ENCODE peak calls at places on chromosomes 12 and 14, in four cellular contexts. J, N, H and B are unnamed samples.

GRCh38 chr14:54686871-54687749 is 120.2 kb downstream of the SAMD4A start:
- DNase-seq in J (peak; percentile 50), N (no peak), H (no peak), B (no peak)

GRCh38 chr14:97878206-97878605 is 1081.0 kb downstream of the VRK1 start:
- DNase-seq in J (no peak), N (no peak), H (no peak), B (no peak)

GRCh38 chr14:74980398-74980745 is 22.3 kb upstream of the EIF2B2 start:
- DNase-seq in J (no peak), N (peak; percentile 67), H (no peak), B (no peak)

GRCh38 chr12:28941248-28941647 is 207.8 kb upstream of the FAR2 start:
- DNase-seq in J (no peak), N (no peak), H (no peak), B (no peak)

GRCh38 chr12:71392521-71393145 is 47.0 kb upstream of the LGR5 start:
- DNase-seq in J (no peak), N (no peak), H (peak; percentile 50), B (peak; percentile 72)

GRCh38 chr12:95582230-95583058 is 31.2 kb upstream of the USP44 start:
- DNase-seq in J (no peak), N (no peak), H (no peak), B (no peak)

GRCh38 chr14:61375218-61375617 is 53.8 kb downstream of the PRKCH start:
- DNase-seq in J (no peak), N (no peak), H (no peak), B (no peak)

GRCh38 chr12:62909340-62909739 is 25.6 kb downstream of the PPM1H start:
- DNase-seq in J (no peak), N (no peak), H (no peak), B (no peak)

GRCh38 chr14:89251066-89251465 is 166.0 kb downstream of the FOXN3 start:
- DNase-seq in J (no peak), N (no peak), H (no peak), B (no peak)

GRCh38 chr14:102187044-102187443 is 47.3 kb downstream of the WDR20 start:
- DNase-seq in J (no peak), N (no peak), H (no peak), B (no peak)

GRCh38 chr14:54566410-54567223 is at the start of gene SAMD4A:
- DNase-seq in J (peak; percentile 89), N (peak; percentile 87), H (peak; percentile 74), B (peak; percentile 76)

GRCh38 chr14:61296707-61297502 is 15.8 kb upstream of the TMEM30B start:
- DNase-seq in J (no peak), N (no peak), H (no peak), B (no peak)

DNA sequence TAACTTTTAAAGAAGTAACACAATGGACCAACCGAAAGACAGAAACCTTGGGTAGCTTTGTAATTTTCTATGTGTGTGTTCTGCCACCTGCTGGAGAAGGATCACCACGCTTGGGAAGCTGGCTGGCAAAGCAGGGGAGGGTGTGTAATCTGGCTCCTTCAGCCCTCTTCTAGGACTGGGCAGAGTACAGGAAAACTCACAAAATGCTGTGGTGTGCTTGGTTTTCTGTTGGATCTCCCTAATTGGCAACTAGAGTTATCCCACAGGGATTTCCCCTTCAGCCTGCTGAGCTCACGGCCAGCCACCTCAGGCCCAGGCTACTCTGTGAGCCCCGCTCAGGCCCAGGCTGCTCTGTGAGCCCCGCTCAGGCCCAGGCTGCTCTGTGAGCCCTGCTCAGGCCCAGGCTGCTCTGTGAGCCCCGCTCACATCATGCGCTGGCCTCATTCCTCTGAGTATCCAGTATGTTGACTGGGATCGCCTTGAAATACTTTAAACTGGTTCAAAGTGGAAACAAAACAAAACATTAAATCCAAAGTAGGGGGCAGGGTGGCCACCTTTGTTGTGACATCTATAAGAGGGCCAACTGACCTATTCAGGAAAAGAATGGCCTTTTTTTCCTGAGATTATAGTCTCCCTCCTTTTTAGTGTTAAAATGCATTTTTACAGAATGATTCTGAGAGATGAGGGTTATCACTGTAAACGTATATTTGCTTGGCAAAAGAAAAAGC is 52.0 kb upstream of the RNU6-8 start:
- DNase-seq in J (peak; percentile 74), N (peak; percentile 82), H (peak; percentile 62), B (peak; percentile 43)
- H3K27ac ChIP-seq in J (peak overlapping the region; percentile 47), N (peak overlapping the region; percentile 53), H (peak overlapping the region; percentile 57), B (no peak overlapping the region)

GRCh38 chr12:464484-465267 is 4.9 kb downstream of the B4GALNT3 start:
- DNase-seq in J (peak; percentile 55), N (no peak), H (no peak), B (no peak)

GRCh38 chr12:466039-466438 is 6.3 kb downstream of the B4GALNT3 start:
- DNase-seq in J (peak; percentile 50), N (peak; percentile 79), H (no peak), B (no peak)

GRCh38 chr12:468671-469389 is 9.1 kb downstream of the B4GALNT3 start:
- DNase-seq in J (no peak), N (no peak), H (no peak), B (no peak)

GRCh38 chr12:467591-467990 is 7.9 kb downstream of the B4GALNT3 start:
- DNase-seq in J (no peak), N (no peak), H (no peak), B (no peak)

GRCh38 chr12:466762-467161 is 7.0 kb downstream of the B4GALNT3 start:
- DNase-seq in J (no peak), N (no peak), H (no peak), B (no peak)
- H3K27me3 ChIP-seq in J (peaks cover 22% of the 10 kb centered on the region), N (no peaks in the 10 kb centered on the region), H (no peaks in the 10 kb centered on the region), B (peaks cover 28% of the 10 kb centered on the region)

GRCh38 chr12:57146925-57147640 is at the start of gene LRP1-AS:
- DNase-seq in J (no peak), N (no peak), H (no peak), B (no peak)
- H3K4me3 ChIP-seq in J (no peak within 1 kb of the TSS), N (no peak within 1 kb of the TSS), H (no peak within 1 kb of the TSS), B (no peak within 1 kb of the TSS)

DNA sequence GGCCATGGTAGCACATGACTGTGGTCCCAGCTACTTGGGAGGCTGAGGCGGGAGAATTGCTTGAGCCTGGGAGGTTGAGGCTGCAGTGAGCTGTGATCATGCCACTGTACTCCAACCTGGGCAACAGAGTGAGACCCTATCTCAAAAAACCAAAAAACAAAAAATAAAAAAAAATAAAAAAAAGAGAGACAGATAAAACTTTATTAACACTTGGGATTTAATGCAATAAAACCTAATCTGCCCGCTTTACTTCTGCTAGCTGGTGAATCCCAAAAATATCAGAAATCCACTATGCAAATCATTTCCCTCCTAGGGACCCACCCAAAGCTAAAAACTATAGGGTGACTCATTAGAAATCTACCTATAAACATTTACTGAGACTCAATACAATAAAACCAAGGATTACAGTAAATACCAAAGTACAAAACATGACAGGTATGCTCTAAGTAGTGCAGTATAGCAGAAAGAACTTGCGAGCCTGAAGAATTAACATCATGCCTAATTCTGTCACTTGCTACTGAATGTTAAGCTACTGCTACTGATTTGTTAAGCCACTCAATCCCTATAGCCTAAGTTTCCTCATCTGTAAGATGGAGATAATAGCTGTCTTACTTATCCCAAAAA is 50.1 kb upstream of the STAC3 start:
- DNase-seq in J (no peak), N (no peak), H (no peak), B (no peak)
- H3K27ac ChIP-seq in J (no peak overlapping the region), N (no peak overlapping the region), H (no peak overlapping the region), B (no peak overlapping the region)

DNA sequence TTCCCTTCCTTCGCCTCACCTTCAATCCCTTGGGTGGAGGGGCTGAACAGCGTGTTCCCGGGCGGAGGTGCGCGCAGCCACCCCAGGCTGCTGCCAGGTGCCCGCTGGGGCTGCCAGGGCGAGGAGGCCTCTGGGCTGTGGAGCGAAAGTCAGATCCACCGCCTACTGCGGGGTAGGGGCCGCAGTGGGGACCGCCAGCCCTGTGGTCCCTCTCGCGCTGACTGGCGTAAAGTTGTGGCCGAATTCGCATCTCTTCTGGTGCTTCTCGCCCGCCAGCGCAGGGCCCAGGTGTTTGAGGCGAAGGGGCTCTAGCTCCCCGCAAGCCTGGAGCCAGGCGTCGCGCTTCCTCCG is 6.9 kb upstream of the HOXC4 start:
- DNase-seq in J (no peak), N (no peak), H (no peak), B (no peak)
- H3K27me3 ChIP-seq in J (peaks cover 92% of the 10 kb centered on the region), N (no peaks in the 10 kb centered on the region), H (peaks cover 95% of the 10 kb centered on the region), B (peaks cover 77% of the 10 kb centered on the region)

GRCh38 chr12:92400006-92400405 is 254.4 kb upstream of the BTG1 start:
- DNase-seq in J (no peak), N (no peak), H (no peak), B (no peak)
- H3K4me3 ChIP-seq in J (no peak overlapping the region), N (no peak overlapping the region), H (no peak overlapping the region), B (no peak overlapping the region)

GRCh38 chr12:132197581-132198281 is 53.5 kb downstream of the NOC4L start:
- DNase-seq in J (no peak), N (no peak), H (no peak), B (no peak)

GRCh38 chr12:132194556-132194955 is 50.3 kb downstream of the NOC4L start:
- DNase-seq in J (no peak), N (no peak), H (no peak), B (no peak)

GRCh38 chr12:132196873-132197390 is 52.7 kb downstream of the NOC4L start:
- DNase-seq in J (no peak), N (no peak), H (no peak), B (no peak)

GRCh38 chr12:132194056-132194455 is 49.8 kb downstream of the NOC4L start:
- DNase-seq in J (no peak), N (no peak), H (no peak), B (no peak)

GRCh38 chr12:132196038-132196872 is 52.0 kb downstream of the NOC4L start:
- DNase-seq in J (no peak), N (no peak), H (no peak), B (no peak)
- H3K27ac ChIP-seq in J (no peak overlapping the region), N (no peak overlapping the region), H (no peak overlapping the region), B (no peak overlapping the region)

GRCh38 chr12:132349501-132350131 is 20.2 kb upstream of the GALNT9 start:
- DNase-seq in J (no peak), N (no peak), H (no peak), B (no peak)
- H3K27me3 ChIP-seq in J (peaks cover 1% of the 10 kb centered on the region), N (no peaks in the 10 kb centered on the region), H (no peaks in the 10 kb centered on the region), B (peaks cover 18% of the 10 kb centered on the region)